ENCODE peak calls at places on chromosome 4, in five cellular contexts. One of them, this sample, is unnamed.

GRCh38 chr4:105158837-105159236 is 12.2 kb downstream of the TET2 start:
- DNase-seq in T follicular helper cell: no peak
- DNase-seq in CD8-positive, alpha-beta memory T cell: no peak
- DNase-seq in naive thymus-derived CD8-positive, alpha-beta T cell: no peak
- DNase-seq in ovary: peak
- DNase-seq in this sample: no peak

GRCh38 chr4:139872274-139872673 is 206.7 kb downstream of the MGST2 start:
- DNase-seq in T follicular helper cell: no peak
- DNase-seq in CD8-positive, alpha-beta memory T cell: no peak
- DNase-seq in naive thymus-derived CD8-positive, alpha-beta T cell: no peak
- DNase-seq in ovary: no peak
- DNase-seq in this sample: no peak

GRCh38 chr4:8297141-8297601 is 27.6 kb downstream of the HTRA3 start:
- DNase-seq in T follicular helper cell: no peak
- DNase-seq in CD8-positive, alpha-beta memory T cell: no peak
- DNase-seq in naive thymus-derived CD8-positive, alpha-beta T cell: no peak
- DNase-seq in ovary: peak
- DNase-seq in this sample: no peak

GRCh38 chr4:168585168-168586091 is 88.6 kb downstream of the PALLD start:
- DNase-seq in T follicular helper cell: no peak
- DNase-seq in CD8-positive, alpha-beta memory T cell: no peak
- DNase-seq in naive thymus-derived CD8-positive, alpha-beta T cell: no peak
- DNase-seq in ovary: peak
- DNase-seq in this sample: no peak

GRCh38 chr4:54813674-54814073 is 155.9 kb downstream of the KIT start:
- DNase-seq in T follicular helper cell: no peak
- DNase-seq in CD8-positive, alpha-beta memory T cell: no peak
- DNase-seq in naive thymus-derived CD8-positive, alpha-beta T cell: no peak
- DNase-seq in ovary: no peak
- DNase-seq in this sample: no peak

GRCh38 chr4:139184129-139184528 is 7.1 kb upstream of the ELF2 start:
- DNase-seq in T follicular helper cell: no peak
- DNase-seq in CD8-positive, alpha-beta memory T cell: no peak
- DNase-seq in naive thymus-derived CD8-positive, alpha-beta T cell: no peak
- DNase-seq in ovary: no peak
- DNase-seq in this sample: no peak

GRCh38 chr4:1449475-1449832 is 43.2 kb upstream of the NKX1-1 start:
- DNase-seq in T follicular helper cell: no peak
- DNase-seq in CD8-positive, alpha-beta memory T cell: no peak
- DNase-seq in naive thymus-derived CD8-positive, alpha-beta T cell: no peak
- DNase-seq in ovary: no peak
- DNase-seq in this sample: no peak

GRCh38 chr4:85102606-85103005 is 136.1 kb upstream of the WDFY3 start:
- DNase-seq in T follicular helper cell: no peak
- DNase-seq in CD8-positive, alpha-beta memory T cell: no peak
- DNase-seq in naive thymus-derived CD8-positive, alpha-beta T cell: no peak
- DNase-seq in ovary: no peak
- DNase-seq in this sample: no peak

GRCh38 chr4:53043096-53043495 is 181.0 kb downstream of the RASL11B start:
- DNase-seq in T follicular helper cell: no peak
- DNase-seq in CD8-positive, alpha-beta memory T cell: no peak
- DNase-seq in naive thymus-derived CD8-positive, alpha-beta T cell: no peak
- DNase-seq in ovary: no peak
- DNase-seq in this sample: no peak

GRCh38 chr4:80307774-80308465 is 27.6 kb upstream of the CFAP299 start:
- DNase-seq in T follicular helper cell: no peak
- DNase-seq in CD8-positive, alpha-beta memory T cell: no peak
- DNase-seq in naive thymus-derived CD8-positive, alpha-beta T cell: no peak
- DNase-seq in ovary: no peak
- DNase-seq in this sample: no peak

GRCh38 chr4:151484396-151485102 is 75.6 kb downstream of the FHIP1A start:
- DNase-seq in T follicular helper cell: no peak
- DNase-seq in CD8-positive, alpha-beta memory T cell: no peak
- DNase-seq in naive thymus-derived CD8-positive, alpha-beta T cell: no peak
- DNase-seq in ovary: no peak
- DNase-seq in this sample: no peak

GRCh38 chr4:26570596-26570995 is 13.3 kb upstream of the TBC1D19 start:
- DNase-seq in T follicular helper cell: no peak
- DNase-seq in CD8-positive, alpha-beta memory T cell: no peak
- DNase-seq in naive thymus-derived CD8-positive, alpha-beta T cell: no peak
- DNase-seq in ovary: no peak
- DNase-seq in this sample: no peak

GRCh38 chr4:174450051-174450450 is 72.2 kb downstream of the HPGD start:
- DNase-seq in T follicular helper cell: no peak
- DNase-seq in CD8-positive, alpha-beta memory T cell: no peak
- DNase-seq in naive thymus-derived CD8-positive, alpha-beta T cell: no peak
- DNase-seq in ovary: no peak
- DNase-seq in this sample: no peak

GRCh38 chr4:127219247-127219646 is 413.5 kb upstream of the INTU start:
- DNase-seq in T follicular helper cell: no peak
- DNase-seq in CD8-positive, alpha-beta memory T cell: no peak
- DNase-seq in naive thymus-derived CD8-positive, alpha-beta T cell: no peak
- DNase-seq in ovary: no peak
- DNase-seq in this sample: no peak

GRCh38 chr4:148774134-148774533 is 331.9 kb upstream of the NR3C2 start:
- DNase-seq in T follicular helper cell: no peak
- DNase-seq in CD8-positive, alpha-beta memory T cell: no peak
- DNase-seq in naive thymus-derived CD8-positive, alpha-beta T cell: no peak
- DNase-seq in ovary: no peak
- DNase-seq in this sample: no peak

GRCh38 chr4:122117743-122118142 is 34.4 kb upstream of the BLTP1 start:
- DNase-seq in T follicular helper cell: no peak
- DNase-seq in CD8-positive, alpha-beta memory T cell: no peak
- DNase-seq in naive thymus-derived CD8-positive, alpha-beta T cell: no peak
- DNase-seq in ovary: no peak
- DNase-seq in this sample: no peak

GRCh38 chr4:115609631-115610030 is 496.2 kb upstream of the NDST4 start:
- DNase-seq in T follicular helper cell: no peak
- DNase-seq in CD8-positive, alpha-beta memory T cell: no peak
- DNase-seq in naive thymus-derived CD8-positive, alpha-beta T cell: no peak
- DNase-seq in ovary: no peak
- DNase-seq in this sample: no peak

GRCh38 chr4:152294331-152294730 is 241.6 kb downstream of the FBXW7 start:
- DNase-seq in T follicular helper cell: no peak
- DNase-seq in CD8-positive, alpha-beta memory T cell: no peak
- DNase-seq in naive thymus-derived CD8-positive, alpha-beta T cell: no peak
- DNase-seq in ovary: no peak
- DNase-seq in this sample: no peak

GRCh38 chr4:137997496-137997895 is 244.7 kb downstream of the SLC7A11 start:
- DNase-seq in T follicular helper cell: no peak
- DNase-seq in CD8-positive, alpha-beta memory T cell: no peak
- DNase-seq in naive thymus-derived CD8-positive, alpha-beta T cell: no peak
- DNase-seq in ovary: no peak
- DNase-seq in this sample: no peak

GRCh38 chr4:4384837-4385236 is 2.1 kb upstream of the NSG1 start:
- DNase-seq in T follicular helper cell: no peak
- DNase-seq in CD8-positive, alpha-beta memory T cell: no peak
- DNase-seq in naive thymus-derived CD8-positive, alpha-beta T cell: no peak
- DNase-seq in ovary: no peak
- DNase-seq in this sample: no peak

GRCh38 chr4:155809835-155810234 is 51.0 kb downstream of the GUCY1B1 start:
- DNase-seq in T follicular helper cell: no peak
- DNase-seq in CD8-positive, alpha-beta memory T cell: no peak
- DNase-seq in naive thymus-derived CD8-positive, alpha-beta T cell: peak
- DNase-seq in ovary: no peak
- DNase-seq in this sample: no peak

GRCh38 chr4:182938213-182938645 is 21.0 kb upstream of the DCTD start:
- DNase-seq in T follicular helper cell: peak
- DNase-seq in CD8-positive, alpha-beta memory T cell: peak
- DNase-seq in naive thymus-derived CD8-positive, alpha-beta T cell: peak
- DNase-seq in ovary: peak
- DNase-seq in this sample: peak

GRCh38 chr4:18938343-18939109 is 917.0 kb upstream of the LCORL start:
- DNase-seq in T follicular helper cell: no peak
- DNase-seq in CD8-positive, alpha-beta memory T cell: no peak
- DNase-seq in naive thymus-derived CD8-positive, alpha-beta T cell: no peak
- DNase-seq in ovary: no peak
- DNase-seq in this sample: no peak

GRCh38 chr4:163556169-163556568 is 61.7 kb downstream of the TMA16 start:
- DNase-seq in T follicular helper cell: no peak
- DNase-seq in CD8-positive, alpha-beta memory T cell: no peak
- DNase-seq in naive thymus-derived CD8-positive, alpha-beta T cell: no peak
- DNase-seq in ovary: no peak
- DNase-seq in this sample: no peak

GRCh38 chr4:131316086-131316485 is 1833.0 kb upstream of the PCDH10 start:
- DNase-seq in T follicular helper cell: no peak
- DNase-seq in CD8-positive, alpha-beta memory T cell: no peak
- DNase-seq in naive thymus-derived CD8-positive, alpha-beta T cell: no peak
- DNase-seq in ovary: no peak
- DNase-seq in this sample: no peak

GRCh38 chr4:150886597-150886996 is 128.5 kb downstream of the LRBA start:
- DNase-seq in T follicular helper cell: no peak
- DNase-seq in CD8-positive, alpha-beta memory T cell: no peak
- DNase-seq in naive thymus-derived CD8-positive, alpha-beta T cell: no peak
- DNase-seq in ovary: no peak
- DNase-seq in this sample: no peak

GRCh38 chr4:54961357-54961975 is 163.9 kb downstream of the KDR start:
- DNase-seq in T follicular helper cell: no peak
- DNase-seq in CD8-positive, alpha-beta memory T cell: no peak
- DNase-seq in naive thymus-derived CD8-positive, alpha-beta T cell: peak
- DNase-seq in ovary: no peak
- DNase-seq in this sample: no peak

GRCh38 chr4:129623233-129623632 is 527.3 kb downstream of the C4orf33 start:
- DNase-seq in T follicular helper cell: no peak
- DNase-seq in CD8-positive, alpha-beta memory T cell: no peak
- DNase-seq in naive thymus-derived CD8-positive, alpha-beta T cell: peak
- DNase-seq in ovary: no peak
- DNase-seq in this sample: no peak

GRCh38 chr4:139840773-139841172 is 175.2 kb downstream of the MGST2 start:
- DNase-seq in T follicular helper cell: no peak
- DNase-seq in CD8-positive, alpha-beta memory T cell: no peak
- DNase-seq in naive thymus-derived CD8-positive, alpha-beta T cell: no peak
- DNase-seq in ovary: no peak
- DNase-seq in this sample: no peak

GRCh38 chr4:150581206-150581605 is 745 bp upstream of the MAB21L2 start:
- DNase-seq in T follicular helper cell: no peak
- DNase-seq in CD8-positive, alpha-beta memory T cell: no peak
- DNase-seq in naive thymus-derived CD8-positive, alpha-beta T cell: no peak
- DNase-seq in ovary: no peak
- DNase-seq in this sample: no peak

GRCh38 chr4:113840850-113841249 is 79.3 kb upstream of the CAMK2D start:
- DNase-seq in T follicular helper cell: no peak
- DNase-seq in CD8-positive, alpha-beta memory T cell: no peak
- DNase-seq in naive thymus-derived CD8-positive, alpha-beta T cell: no peak
- DNase-seq in ovary: no peak
- DNase-seq in this sample: no peak

GRCh38 chr4:145452447-145453162 is 29.0 kb upstream of the SMAD1 start:
- DNase-seq in T follicular helper cell: no peak
- DNase-seq in CD8-positive, alpha-beta memory T cell: no peak
- DNase-seq in naive thymus-derived CD8-positive, alpha-beta T cell: no peak
- DNase-seq in ovary: no peak
- DNase-seq in this sample: no peak

GRCh38 chr4:23686169-23686903 is 203.5 kb downstream of the PPARGC1A start:
- DNase-seq in T follicular helper cell: no peak
- DNase-seq in CD8-positive, alpha-beta memory T cell: no peak
- DNase-seq in naive thymus-derived CD8-positive, alpha-beta T cell: no peak
- DNase-seq in ovary: no peak
- DNase-seq in this sample: no peak

GRCh38 chr4:122764808-122765189 is 32.3 kb downstream of the BBS12 start:
- DNase-seq in T follicular helper cell: no peak
- DNase-seq in CD8-positive, alpha-beta memory T cell: no peak
- DNase-seq in naive thymus-derived CD8-positive, alpha-beta T cell: no peak
- DNase-seq in ovary: no peak
- DNase-seq in this sample: no peak